ENCODE peak calls at places on chromosomes 2 and 18, in five cellular contexts. One of them, this sample, is unnamed.

GRCh38 chr2:100923461-100924020 is 78.5 kb upstream of the RPL31 start:
- DNase-seq in BJ: no peak
- DNase-seq in left ventricle myocardium inferior: no peak
- DNase-seq in IMR-90: no peak
- DNase-seq in upper lobe of right lung: no peak
- DNase-seq in this sample: no peak

GRCh38 chr2:126852361-126852760 is 46.3 kb upstream of the TEX51 start:
- DNase-seq in left ventricle myocardium inferior: no peak
- DNase-seq in IMR-90: no peak
- DNase-seq in upper lobe of right lung: no peak
- DNase-seq in BJ: no peak
- DNase-seq in this sample: no peak

GRCh38 chr2:239277401-239278085 is 123.3 kb downstream of the HDAC4 start:
- DNase-seq in BJ: no peak
- DNase-seq in left ventricle myocardium inferior: no peak
- DNase-seq in IMR-90: no peak
- DNase-seq in upper lobe of right lung: peak
- DNase-seq in this sample: no peak

GRCh38 chr18:75341267-75341666 is 86.2 kb downstream of the SMIM21 start:
- DNase-seq in upper lobe of right lung: no peak
- DNase-seq in IMR-90: no peak
- DNase-seq in left ventricle myocardium inferior: no peak
- DNase-seq in BJ: no peak
- DNase-seq in this sample: peak

GRCh38 chr18:63997606-63998005 is 27.7 kb downstream of the SERPINB8 start:
- DNase-seq in BJ: no peak
- DNase-seq in left ventricle myocardium inferior: no peak
- DNase-seq in IMR-90: peak
- DNase-seq in upper lobe of right lung: no peak
- DNase-seq in this sample: no peak

GRCh38 chr2:223247136-223247535 is 195.1 kb downstream of the KCNE4 start:
- DNase-seq in upper lobe of right lung: no peak
- DNase-seq in left ventricle myocardium inferior: no peak
- DNase-seq in BJ: no peak
- DNase-seq in IMR-90: peak
- DNase-seq in this sample: no peak

GRCh38 chr2:3625186-3625585 is 30.3 kb downstream of the COLEC11 start:
- DNase-seq in upper lobe of right lung: peak
- DNase-seq in IMR-90: no peak
- DNase-seq in left ventricle myocardium inferior: no peak
- DNase-seq in BJ: no peak
- DNase-seq in this sample: no peak

GRCh38 chr18:48787523-48788151 is 163.1 kb downstream of the SMAD7 start:
- DNase-seq in left ventricle myocardium inferior: peak
- DNase-seq in upper lobe of right lung: peak
- DNase-seq in BJ: no peak
- DNase-seq in IMR-90: peak
- DNase-seq in this sample: no peak

GRCh38 chr2:140108706-140109472 is 1328.7 kb upstream of the NXPH2 start:
- DNase-seq in IMR-90: no peak
- DNase-seq in upper lobe of right lung: no peak
- DNase-seq in BJ: no peak
- DNase-seq in left ventricle myocardium inferior: no peak
- DNase-seq in this sample: no peak

GRCh38 chr2:46073540-46074018 is 223.6 kb upstream of the EPAS1 start:
- DNase-seq in BJ: peak
- DNase-seq in IMR-90: peak
- DNase-seq in left ventricle myocardium inferior: no peak
- DNase-seq in upper lobe of right lung: no peak
- DNase-seq in this sample: peak

GRCh38 chr2:197804758-197805597 is 585 bp downstream of the PLCL1 start:
- DNase-seq in IMR-90: peak
- DNase-seq in BJ: no peak
- DNase-seq in upper lobe of right lung: peak
- DNase-seq in left ventricle myocardium inferior: peak
- DNase-seq in this sample: no peak

GRCh38 chr2:108364676-108365297 is 13.0 kb upstream of the SULT1C4 start:
- DNase-seq in IMR-90: peak
- DNase-seq in left ventricle myocardium inferior: no peak
- DNase-seq in upper lobe of right lung: no peak
- DNase-seq in BJ: no peak
- DNase-seq in this sample: no peak

GRCh38 chr2:37090019-37090477 is 5.7 kb downstream of the GPATCH11 start:
- DNase-seq in IMR-90: no peak
- DNase-seq in upper lobe of right lung: no peak
- DNase-seq in BJ: no peak
- DNase-seq in left ventricle myocardium inferior: no peak
- DNase-seq in this sample: no peak
- H3K4me3 ChIP-seq in IMR-90: no peak
- H3K4me3 ChIP-seq in upper lobe of right lung: no peak
- H3K4me3 ChIP-seq in BJ: no peak
- H3K4me3 ChIP-seq in left ventricle myocardium inferior: no peak
- H3K4me3 ChIP-seq in this sample: no peak

GRCh38 chr2:161217597-161218185 is 57.5 kb downstream of the TANK start:
- DNase-seq in upper lobe of right lung: no peak
- DNase-seq in BJ: no peak
- DNase-seq in left ventricle myocardium inferior: no peak
- DNase-seq in IMR-90: no peak
- DNase-seq in this sample: no peak
- H3K4me3 ChIP-seq in upper lobe of right lung: no peak
- H3K4me3 ChIP-seq in BJ: no peak
- H3K4me3 ChIP-seq in left ventricle myocardium inferior: no peak
- H3K4me3 ChIP-seq in IMR-90: no peak
- H3K4me3 ChIP-seq in this sample: no peak

DNA sequence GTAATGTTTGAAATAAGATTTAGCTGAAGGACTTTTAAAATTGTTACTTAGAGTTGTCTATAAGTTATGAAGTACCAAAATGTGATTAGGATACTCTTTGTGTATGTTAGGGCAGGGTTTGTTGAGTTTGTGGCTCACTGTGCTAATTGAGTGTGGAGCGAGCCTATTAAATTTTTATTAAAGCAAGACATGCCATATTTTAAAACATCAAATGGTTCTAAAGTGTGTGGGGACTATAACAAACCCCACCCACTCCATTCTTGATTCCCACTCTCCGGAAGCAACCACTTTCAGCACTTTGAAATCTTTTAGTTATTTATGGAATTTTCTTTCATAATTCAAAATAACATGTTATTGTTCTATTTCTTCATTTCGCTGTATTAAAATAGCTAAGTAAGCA is 1.8 kb downstream of the HNMT start:
- DNase-seq in left ventricle myocardium inferior: no peak
- DNase-seq in IMR-90: no peak
- DNase-seq in upper lobe of right lung: no peak
- DNase-seq in BJ: no peak
- DNase-seq in this sample: no peak
- H3K4me3 ChIP-seq in left ventricle myocardium inferior: peak
- H3K4me3 ChIP-seq in IMR-90: no peak
- H3K4me3 ChIP-seq in upper lobe of right lung: peak
- H3K4me3 ChIP-seq in BJ: no peak
- H3K4me3 ChIP-seq in this sample: no peak

GRCh38 chr2:181682795-181683517 is 2.6 kb upstream of the NEUROD1 start:
- DNase-seq in IMR-90: no peak
- DNase-seq in upper lobe of right lung: no peak
- DNase-seq in BJ: no peak
- DNase-seq in left ventricle myocardium inferior: no peak
- DNase-seq in this sample: no peak

GRCh38 chr2:181685150-181685688 is 4.9 kb upstream of the NEUROD1 start:
- DNase-seq in upper lobe of right lung: no peak
- DNase-seq in BJ: no peak
- DNase-seq in IMR-90: peak
- DNase-seq in left ventricle myocardium inferior: no peak
- DNase-seq in this sample: no peak

GRCh38 chr2:181682026-181682789 is 1.9 kb upstream of the NEUROD1 start:
- DNase-seq in IMR-90: no peak
- DNase-seq in upper lobe of right lung: no peak
- DNase-seq in BJ: no peak
- DNase-seq in left ventricle myocardium inferior: no peak
- DNase-seq in this sample: no peak

GRCh38 chr2:181684454-181685149 is 4.3 kb upstream of the NEUROD1 start:
- DNase-seq in left ventricle myocardium inferior: no peak
- DNase-seq in IMR-90: no peak
- DNase-seq in BJ: no peak
- DNase-seq in upper lobe of right lung: no peak
- DNase-seq in this sample: no peak

DNA sequence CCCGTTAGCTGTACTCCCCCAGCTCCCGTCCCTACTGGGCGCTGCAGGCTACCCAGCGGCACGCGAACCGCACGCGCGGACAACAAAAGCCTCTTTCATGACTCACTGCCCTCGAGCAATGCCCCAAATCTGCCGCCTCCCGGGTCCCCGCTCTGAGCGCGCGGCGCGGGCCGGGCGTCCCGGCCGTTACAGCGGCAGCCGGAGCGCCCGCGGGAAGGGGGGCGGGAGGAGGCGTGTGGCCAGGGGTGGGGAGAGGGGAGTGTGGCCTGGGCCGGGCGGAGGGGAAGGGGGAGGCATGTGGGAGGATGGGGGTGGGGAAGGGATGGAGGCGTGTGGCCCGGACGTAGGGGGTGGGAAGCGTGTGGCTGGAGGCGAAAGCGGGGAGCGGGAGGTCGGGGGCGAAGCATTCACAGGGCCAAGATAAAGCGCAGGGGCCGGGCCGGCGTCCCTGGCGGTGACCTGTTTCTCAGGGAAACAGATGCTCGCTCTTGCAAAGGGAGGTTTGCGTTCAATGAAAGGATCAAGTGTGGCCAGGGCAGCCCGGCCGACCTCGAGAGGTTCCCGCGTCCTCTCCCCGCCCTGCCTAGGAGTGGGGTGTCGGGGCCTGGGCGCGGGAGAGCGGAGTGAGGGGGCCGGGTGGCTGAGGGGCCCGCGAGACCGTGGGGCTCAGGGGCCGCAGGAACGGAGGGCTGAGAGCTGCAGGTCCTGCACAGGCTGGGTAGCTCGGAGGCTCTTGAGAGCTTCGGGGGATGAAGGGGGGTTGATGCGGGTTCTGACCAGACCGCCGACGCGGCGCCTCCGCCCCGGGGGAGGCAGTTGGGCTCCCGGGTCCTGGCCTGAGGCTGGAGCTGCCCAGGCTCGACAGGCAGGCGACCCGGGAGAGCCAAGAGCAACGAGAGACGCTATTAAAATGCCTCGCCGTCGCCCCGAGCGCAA is 3.5 kb upstream of the NEUROD1 start:
- DNase-seq in IMR-90: peak
- DNase-seq in upper lobe of right lung: no peak
- DNase-seq in BJ: no peak
- DNase-seq in left ventricle myocardium inferior: no peak
- DNase-seq in this sample: no peak
- H3K4me3 ChIP-seq in IMR-90: no peak
- H3K4me3 ChIP-seq in upper lobe of right lung: no peak
- H3K4me3 ChIP-seq in BJ: no peak
- H3K4me3 ChIP-seq in left ventricle myocardium inferior: peak
- H3K4me3 ChIP-seq in this sample: peak

GRCh38 chr18:58256316-58257080 is 212.5 kb downstream of the NEDD4L start:
- DNase-seq in IMR-90: no peak
- DNase-seq in upper lobe of right lung: no peak
- DNase-seq in left ventricle myocardium inferior: no peak
- DNase-seq in BJ: no peak
- DNase-seq in this sample: no peak

GRCh38 chr18:58255701-58256311 is 211.8 kb downstream of the NEDD4L start:
- DNase-seq in IMR-90: no peak
- DNase-seq in BJ: no peak
- DNase-seq in left ventricle myocardium inferior: peak
- DNase-seq in upper lobe of right lung: no peak
- DNase-seq in this sample: no peak

GRCh38 chr18:58258707-58259342 is 214.8 kb downstream of the NEDD4L start:
- DNase-seq in left ventricle myocardium inferior: no peak
- DNase-seq in IMR-90: no peak
- DNase-seq in upper lobe of right lung: no peak
- DNase-seq in BJ: no peak
- DNase-seq in this sample: no peak

GRCh38 chr18:58254873-58255511 is 211.0 kb downstream of the NEDD4L start:
- DNase-seq in left ventricle myocardium inferior: peak
- DNase-seq in upper lobe of right lung: no peak
- DNase-seq in IMR-90: peak
- DNase-seq in BJ: no peak
- DNase-seq in this sample: peak

DNA sequence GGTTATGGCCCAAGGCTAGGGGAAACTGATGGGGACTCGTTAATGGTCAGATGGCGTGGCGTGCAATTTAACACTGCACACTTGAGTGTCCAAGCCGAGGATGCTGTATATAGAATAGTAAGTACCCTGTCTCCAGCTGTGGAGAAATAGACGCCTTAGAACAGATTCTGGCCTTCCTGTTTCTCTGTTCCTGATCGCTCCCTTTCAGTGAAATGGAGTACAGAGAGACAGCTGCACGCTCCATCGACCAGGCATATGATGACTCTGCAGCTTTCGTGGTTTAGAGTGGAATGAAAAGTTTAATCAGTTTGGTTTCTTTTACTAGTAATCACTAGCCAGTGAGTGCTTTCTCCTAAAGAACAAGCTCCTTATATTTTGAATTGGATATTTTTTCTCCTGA is 213.4 kb downstream of the NEDD4L start:
- DNase-seq in IMR-90: peak
- DNase-seq in upper lobe of right lung: no peak
- DNase-seq in left ventricle myocardium inferior: no peak
- DNase-seq in BJ: no peak
- DNase-seq in this sample: peak
- H3K4me3 ChIP-seq in IMR-90: no peak
- H3K4me3 ChIP-seq in upper lobe of right lung: no peak
- H3K4me3 ChIP-seq in left ventricle myocardium inferior: peak
- H3K4me3 ChIP-seq in BJ: no peak
- H3K4me3 ChIP-seq in this sample: peak